ENCODE peak calls at places on chromosomes 3 and 15, in five cellular contexts. Z is A549, Y is Peyer's patch, E is WTC11, W is GM06990. K is an unnamed sample.

GRCh38 chr15:76363251-76363650 is 26.7 kb downstream of the ISL2 start:
- DNase-seq in Y (no peak), W (no peak), Z (no peak), E (no peak), K (no peak)

GRCh38 chr15:85545185-85545584 is 164.8 kb downstream of the AKAP13 start:
- DNase-seq in W (no peak), Y (no peak), Z (no peak), E (no peak), K (no peak)

GRCh38 chr15:37088436-37088835 is 11.9 kb downstream of the MEIS2 start:
- DNase-seq in Z (no peak), E (no peak), Y (no peak), W (no peak), K (no peak)

GRCh38 chr15:75179773-75180140 is 21.9 kb upstream of the C15orf39 start:
- DNase-seq in Y (no peak), Z (no peak), W (no peak), E (no peak), K (no peak)

GRCh38 chr15:96360581-96361308 is 30.2 kb downstream of the NR2F2 start:
- DNase-seq in Z (no peak), W (no peak), E (no peak), Y (no peak), K (no peak)

GRCh38 chr15:91186892-91187644 is 87.0 kb downstream of the SV2B start:
- DNase-seq in E (no peak), Z (no peak), Y (no peak), W (no peak), K (no peak)

GRCh38 chr3:50687127-50687751 is 12.5 kb downstream of the DOCK3 start:
- DNase-seq in Y (no peak), Z (no peak), E (no peak), W (no peak), K (no peak)

GRCh38 chr3:185824051-185824466 is 783 bp downstream of the IGF2BP2 start:
- DNase-seq in Z (no peak), W (no peak), E (peak), Y (peak), K (peak)

GRCh38 chr15:74548236-74548635 is 7.2 kb downstream of the ARID3B start:
- DNase-seq in W (no peak), E (no peak), Y (no peak), Z (no peak), K (no peak)

GRCh38 chr3:32778389-32778788 is 39.4 kb upstream of the TRIM71 start:
- DNase-seq in E (no peak), Y (no peak), Z (no peak), W (no peak), K (no peak)
- TF ChIP-seq CTCF in E (no peak), Y (no peak), Z (no peak), W (no peak), K (no peak)

DNA sequence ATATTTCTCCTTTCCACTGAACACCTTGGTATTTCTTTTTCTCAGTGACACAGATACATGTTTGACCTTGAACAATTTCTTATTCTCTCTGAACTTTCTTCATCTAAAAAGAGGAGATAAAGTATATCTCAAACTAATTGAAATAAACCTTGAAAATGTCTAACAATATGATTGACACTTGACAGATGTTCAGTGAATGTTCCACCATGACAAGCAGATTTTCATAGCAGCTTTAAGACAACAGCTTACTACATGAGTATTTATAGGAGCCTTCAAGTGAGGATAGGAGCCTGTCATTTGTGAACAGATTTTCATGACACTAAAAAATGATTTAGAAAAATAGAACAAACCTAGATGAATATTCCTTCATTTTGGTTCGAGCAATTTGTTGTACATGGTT is 13.3 kb downstream of the SYN2 start:
- DNase-seq in Y (no peak), E (no peak), Z (no peak), W (no peak), K (no peak)
- TF ChIP-seq CTCF in Y (no peak), E (no peak), Z (no peak), W (no peak), K (no peak)

DNA sequence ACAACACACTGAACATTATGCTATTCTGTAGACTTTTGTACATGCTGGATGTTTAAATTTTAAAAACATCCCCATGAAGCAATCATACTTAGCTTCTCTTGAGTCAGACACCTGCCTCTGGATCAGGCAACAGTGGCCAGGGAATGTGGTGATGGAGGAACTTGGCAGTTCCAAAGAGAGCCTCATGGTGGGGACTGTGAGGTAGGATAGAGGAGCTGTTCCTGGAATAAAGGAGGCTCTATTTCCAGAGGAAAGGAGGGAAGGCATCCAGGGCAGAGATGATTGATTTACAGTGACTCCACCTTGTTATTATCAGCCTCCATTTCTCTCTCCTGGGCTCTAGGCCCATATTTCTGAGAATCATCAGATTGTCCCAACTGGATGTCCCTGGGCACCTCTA is 35.0 kb upstream of the ABHD17C start:
- DNase-seq in E (peak), W (no peak), Y (no peak), Z (peak), K (no peak)
- TF ChIP-seq CTCF in E (peak), W (no peak), Y (peak), Z (peak), K (no peak)

GRCh38 chr3:117545484-117545883 is 835.9 kb downstream of the TUSC7 start:
- DNase-seq in Z (no peak), W (no peak), E (no peak), Y (no peak), K (no peak)

GRCh38 chr3:117553461-117553860 is 843.9 kb downstream of the TUSC7 start:
- DNase-seq in E (no peak), Z (peak), W (peak), Y (no peak), K (no peak)

GRCh38 chr3:117547956-117548550 is 838.5 kb downstream of the TUSC7 start:
- DNase-seq in Z (peak), Y (no peak), E (no peak), W (no peak), K (no peak)

GRCh38 chr3:117548600-117548999 is 839.0 kb downstream of the TUSC7 start:
- DNase-seq in Z (no peak), E (no peak), W (no peak), Y (no peak), K (no peak)

GRCh38 chr3:117549716-117550115 is 840.1 kb downstream of the TUSC7 start:
- DNase-seq in W (no peak), Z (no peak), Y (no peak), E (no peak), K (no peak)
- TF ChIP-seq CTCF in W (no peak), Z (peak), Y (no peak), E (no peak), K (no peak)

GRCh38 chr3:196524527-196524926 is 9.4 kb upstream of the SMCO1 start:
- DNase-seq in W (no peak), Y (no peak), E (no peak), Z (no peak), K (no peak)
- TF ChIP-seq CTCF in W (peak), Y (no peak), E (no peak), Z (no peak), K (no peak)

GRCh38 chr15:63532307-63532744 is 27.9 kb downstream of the USP3 start:
- DNase-seq in W (no peak), Z (no peak), Y (no peak), E (no peak), K (no peak)

GRCh38 chr15:63530235-63530634 is 25.8 kb downstream of the USP3 start:
- DNase-seq in W (no peak), E (no peak), Y (no peak), Z (no peak), K (no peak)

GRCh38 chr15:63528138-63528659 is 23.8 kb downstream of the USP3 start:
- DNase-seq in E (no peak), W (no peak), Z (no peak), Y (no peak), K (no peak)

GRCh38 chr15:63530762-63531299 is 26.4 kb downstream of the USP3 start:
- DNase-seq in E (no peak), W (peak), Y (no peak), Z (no peak), K (no peak)

GRCh38 chr15:63531586-63531985 is 27.2 kb downstream of the USP3 start:
- DNase-seq in W (no peak), Y (no peak), E (peak), Z (peak), K (no peak)
- TF ChIP-seq CTCF in W (peak), Y (no peak), E (peak), Z (no peak), K (no peak)

GRCh38 chr15:80367661-80368060 is 36.5 kb upstream of the ARNT2 start:
- DNase-seq in Y (no peak), E (no peak), Z (no peak), W (no peak), K (no peak)

GRCh38 chr15:80371924-80372323 is 32.3 kb upstream of the ARNT2 start:
- DNase-seq in E (no peak), Z (no peak), W (no peak), Y (no peak), K (no peak)

DNA sequence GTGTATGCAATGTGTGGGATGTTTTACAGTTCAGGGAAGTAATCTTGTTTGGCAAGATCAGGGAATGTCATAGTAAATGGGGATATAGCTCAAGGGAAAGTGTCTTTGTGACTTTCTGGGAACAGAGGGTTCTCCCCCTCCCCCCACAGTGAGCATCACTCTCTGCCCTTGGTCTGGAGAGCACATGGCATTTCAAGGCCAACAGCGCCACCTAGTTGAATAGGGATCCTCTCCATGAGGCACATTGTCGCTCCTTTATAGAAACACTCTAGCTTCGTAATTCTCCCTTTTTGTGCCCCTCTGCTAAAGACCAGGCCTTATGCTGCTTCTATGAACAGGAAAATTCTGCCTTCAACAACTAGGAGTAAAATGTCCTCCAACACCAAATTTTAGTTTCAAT is 37.1 kb upstream of the ARNT2 start:
- DNase-seq in W (no peak), Z (peak), E (peak), Y (no peak), K (no peak)
- TF ChIP-seq CTCF in W (no peak), Z (peak), E (peak), Y (no peak), K (no peak)

GRCh38 chr3:63795438-63795837 is 23.7 kb upstream of the C3orf49 start:
- DNase-seq in Y (no peak), W (no peak), Z (no peak), E (no peak), K (no peak)

GRCh38 chr3:63791974-63792373 is 27.1 kb upstream of the C3orf49 start:
- DNase-seq in Y (no peak), E (no peak), Z (no peak), W (no peak), K (no peak)
- TF ChIP-seq CTCF in Y (no peak), E (no peak), Z (peak), W (peak), K (no peak)